ENCODE peak calls at places on chromosomes 12 and 14, in four cellular contexts. C is spleen, Q is suprapubic skin, O is right lobe of liver. T is an unnamed sample.

GRCh38 chr14:99726538-99727095 is 42.5 kb downstream of the CYP46A1 start:
- DNase-seq in Q (peak; percentile 64), O (peak; percentile 50), C (no peak), T (no peak)

GRCh38 chr12:123990512-123990911 is 17.5 kb downstream of the ZNF664 start:
- DNase-seq in C (no peak), O (no peak), Q (no peak), T (no peak)

GRCh38 chr12:62562892-62563291 is 96.3 kb downstream of the MON2 start:
- DNase-seq in Q (no peak), C (no peak), O (no peak), T (no peak)

GRCh38 chr12:62466018-62466595 is 519 bp upstream of the MON2 start:
- DNase-seq in O (peak; percentile 53), C (no peak), Q (no peak), T (peak; percentile 51)

GRCh38 chr12:52238206-52238840 is 5.3 kb downstream of the KRT7 start:
- DNase-seq in O (no peak), C (peak; percentile 25), Q (no peak), T (no peak)

GRCh38 chr14:61695695-61696527 is 598 bp downstream of the HIF1A start:
- DNase-seq in C (peak; percentile 91), Q (peak; percentile 86), O (peak; percentile 82), T (peak; percentile 85)

GRCh38 chr14:36580141-36580855 is 2.1 kb downstream of the NKX2-8 start:
- DNase-seq in C (no peak), Q (no peak), O (no peak), T (no peak)

GRCh38 chr12:26721800-26722199 is 111.2 kb downstream of the ITPR2 start:
- DNase-seq in C (no peak), O (no peak), Q (no peak), T (no peak)

GRCh38 chr14:103522028-103522581 is 525 bp downstream of the CKB start:
- DNase-seq in O (peak; percentile 58), C (peak; percentile 77), Q (no peak), T (peak; percentile 47)

GRCh38 chr14:30194769-30195168 is 267.1 kb upstream of the PRKD1 start:
- DNase-seq in O (no peak), C (no peak), Q (no peak), T (no peak)

GRCh38 chr14:32217301-32217700 is 14.2 kb upstream of the RNU6-8 start:
- DNase-seq in Q (no peak), O (no peak), C (no peak), T (no peak)

GRCh38 chr14:47208434-47208833 is 467.0 kb downstream of the MDGA2 start:
- DNase-seq in C (no peak), O (no peak), Q (no peak), T (no peak)

GRCh38 chr14:23063601-23064000 is 6.3 kb upstream of the CDH24 start:
- DNase-seq in O (no peak), C (no peak), Q (no peak), T (no peak)

GRCh38 chr12:12872139-12872933 is 19.0 kb upstream of the GPRC5A start:
- DNase-seq in O (no peak), Q (no peak), C (no peak), T (no peak)

GRCh38 chr12:75852143-75852542 is 179.4 kb downstream of the PHLDA1 start:
- DNase-seq in C (no peak), O (no peak), Q (no peak), T (no peak)

GRCh38 chr14:83280719-83281118 is 1747.1 kb upstream of the SEL1L start:
- DNase-seq in C (no peak), O (no peak), Q (peak; percentile 71), T (no peak)

GRCh38 chr14:34179723-34180122 is 228.8 kb upstream of the EGLN3 start:
- DNase-seq in C (no peak), O (no peak), Q (no peak), T (no peak)

GRCh38 chr14:22887260-22887989 is 4.4 kb downstream of the REM2 start:
- DNase-seq in C (no peak), Q (no peak), O (no peak), T (peak; percentile 82)

GRCh38 chr12:13725049-13725448 is 256.4 kb downstream of the GRIN2B start:
- DNase-seq in C (no peak), O (no peak), Q (no peak), T (no peak)

GRCh38 chr12:116880817-116881324 is 370 bp downstream of the HRK start:
- DNase-seq in O (no peak), C (peak; percentile 81), Q (no peak), T (peak; percentile 21)

GRCh38 chr12:24127919-24128721 is 178.7 kb upstream of the SOX5 start:
- DNase-seq in O (no peak), Q (no peak), C (no peak), T (no peak)

GRCh38 chr14:103848720-103849077 is 1.3 kb upstream of the PPP1R13B start:
- DNase-seq in O (no peak), Q (peak; percentile 81), C (no peak), T (peak; percentile 40)

GRCh38 chr14:98940693-98941437 is 331.1 kb downstream of the BCL11B start:
- DNase-seq in Q (no peak), C (no peak), O (no peak), T (no peak)

GRCh38 chr12:3534511-3534910 is 43.5 kb downstream of the PRMT8 start:
- DNase-seq in Q (no peak), O (no peak), C (no peak), T (no peak)

GRCh38 chr12:59873136-59873535 is 277.3 kb downstream of the SLC16A7 start:
- DNase-seq in Q (no peak), O (no peak), C (no peak), T (no peak)

GRCh38 chr12:66149702-66150398 is 19.3 kb upstream of the LLPH start:
- DNase-seq in Q (no peak), O (no peak), C (no peak), T (no peak)

GRCh38 chr12:105843989-105844768 is 294.6 kb downstream of the NUAK1 start:
- DNase-seq in Q (no peak), O (no peak), C (no peak), T (no peak)

GRCh38 chr12:64672925-64673409 is 62.7 kb downstream of the RASSF3 start:
- DNase-seq in O (no peak), Q (no peak), C (no peak), T (peak; percentile 79)

DNA sequence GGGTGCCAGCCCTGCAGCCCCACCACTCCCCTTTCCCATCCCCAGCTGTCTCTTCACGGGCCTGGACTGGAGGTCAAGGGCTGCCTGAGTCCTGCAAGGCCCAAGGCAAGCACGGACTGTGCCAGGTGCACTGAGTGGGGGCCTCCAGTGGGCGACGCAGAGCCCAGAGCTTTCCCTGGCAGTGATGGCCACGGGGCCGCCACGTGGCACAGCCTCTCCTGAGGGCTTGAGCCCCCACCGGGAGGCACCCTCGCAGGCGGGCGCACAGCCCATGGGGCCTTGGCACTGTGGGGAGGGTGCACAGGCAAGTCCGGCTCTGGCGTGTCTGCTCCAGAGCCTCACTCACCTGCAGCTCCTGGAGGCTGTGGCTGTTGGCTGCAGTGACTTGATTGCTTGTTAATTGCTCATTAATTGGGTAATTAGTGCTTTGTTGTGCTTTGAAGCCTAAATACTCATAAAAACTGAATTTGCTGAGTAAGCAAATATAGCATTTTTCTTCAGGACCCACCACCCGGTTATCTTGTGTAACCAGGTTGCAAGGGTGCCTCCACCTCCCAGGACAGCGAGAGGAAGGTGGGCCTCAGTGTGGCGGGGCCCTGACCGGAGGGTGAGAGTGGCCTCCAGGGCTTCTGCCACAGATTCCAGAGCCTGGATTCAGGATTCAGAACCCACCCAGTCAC is 48.5 kb downstream of the FBRSL1 start:
- DNase-seq in C (no peak), O (no peak), Q (no peak), T (no peak)
- H3K27ac ChIP-seq in C (no peak overlapping the region), O (no peak overlapping the region), Q (no peak overlapping the region), T (no peak overlapping the region)

DNA sequence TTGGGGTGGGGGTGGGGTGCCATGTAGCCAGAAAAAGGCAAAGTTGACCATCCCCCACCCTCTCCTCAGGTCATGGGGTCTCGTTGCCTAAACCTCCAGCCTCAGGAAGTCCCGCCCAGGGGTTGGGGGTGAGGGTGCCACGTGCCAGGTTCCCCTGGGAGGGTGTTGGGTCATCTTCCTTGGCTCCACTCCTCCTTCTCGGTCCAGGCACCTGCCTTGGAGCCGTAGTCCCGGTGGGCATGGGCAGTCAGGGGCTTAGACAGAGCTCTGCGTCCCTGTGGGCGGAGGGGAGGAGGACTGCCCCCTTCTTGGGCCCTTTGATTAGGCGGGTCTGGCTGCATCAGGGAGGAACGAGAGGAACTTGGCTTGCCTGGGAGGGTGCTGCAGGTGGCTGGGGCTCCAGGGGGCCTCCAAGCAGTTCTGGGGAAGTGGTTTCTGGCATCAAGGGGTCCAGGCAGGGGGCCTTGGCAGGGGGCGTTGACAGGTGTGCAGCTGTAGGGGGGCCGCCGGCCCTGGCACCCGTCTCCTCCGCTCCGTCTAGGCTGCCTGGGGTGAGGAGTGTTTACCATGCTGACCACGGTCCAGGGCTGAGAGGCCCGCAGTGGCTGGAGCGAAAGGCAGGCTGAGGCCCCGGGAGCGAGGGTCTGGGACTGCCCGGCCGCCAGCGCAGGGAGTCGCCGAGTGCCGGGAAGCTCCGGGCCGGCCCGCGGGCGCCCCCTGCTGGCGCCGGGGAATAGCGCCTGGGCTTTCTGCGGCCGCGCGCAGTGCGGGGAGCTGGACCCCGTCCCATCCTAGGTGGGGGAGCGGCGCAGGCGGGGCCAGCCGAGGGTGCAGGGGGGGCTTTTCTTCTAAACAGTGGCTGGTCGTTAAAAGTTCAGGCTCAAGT is 7.9 kb downstream of the SETD1B start:
- DNase-seq in C (peak; percentile 94), O (peak; percentile 81), Q (no peak), T (peak; percentile 79)
- H3K4me1 ChIP-seq in C (peaks cover 95% of the 10 kb centered on the region), O (peaks cover 40% of the 10 kb centered on the region), Q (peaks cover 49% of the 10 kb centered on the region), T (peaks cover 25% of the 10 kb centered on the region)

GRCh38 chr12:57752668-57753000 is 524 bp upstream of the CDK4 start:
- DNase-seq in Q (no peak), O (no peak), C (no peak), T (no peak)

GRCh38 chr12:57751432-57751787 is 700 bp downstream of the CDK4 start:
- DNase-seq in C (no peak), Q (no peak), O (no peak), T (no peak)

GRCh38 chr12:57753938-57754337 is 965 bp upstream of the MARCHF9 start:
- DNase-seq in Q (no peak), C (no peak), O (no peak), T (no peak)

GRCh38 chr12:57750561-57751431 is 1.3 kb downstream of the CDK4 start:
- DNase-seq in O (no peak), Q (no peak), C (no peak), T (no peak)

GRCh38 chr12:57751788-57752667 is at the start of gene CDK4:
- DNase-seq in Q (peak; percentile 100), C (peak; percentile 100), O (peak; percentile 100), T (peak; percentile 100)
- TF ChIP-seq POLR2A in Q (peak; percentile 74), C (no peak), O (peak; percentile 89), T (peak; percentile 82)

DNA sequence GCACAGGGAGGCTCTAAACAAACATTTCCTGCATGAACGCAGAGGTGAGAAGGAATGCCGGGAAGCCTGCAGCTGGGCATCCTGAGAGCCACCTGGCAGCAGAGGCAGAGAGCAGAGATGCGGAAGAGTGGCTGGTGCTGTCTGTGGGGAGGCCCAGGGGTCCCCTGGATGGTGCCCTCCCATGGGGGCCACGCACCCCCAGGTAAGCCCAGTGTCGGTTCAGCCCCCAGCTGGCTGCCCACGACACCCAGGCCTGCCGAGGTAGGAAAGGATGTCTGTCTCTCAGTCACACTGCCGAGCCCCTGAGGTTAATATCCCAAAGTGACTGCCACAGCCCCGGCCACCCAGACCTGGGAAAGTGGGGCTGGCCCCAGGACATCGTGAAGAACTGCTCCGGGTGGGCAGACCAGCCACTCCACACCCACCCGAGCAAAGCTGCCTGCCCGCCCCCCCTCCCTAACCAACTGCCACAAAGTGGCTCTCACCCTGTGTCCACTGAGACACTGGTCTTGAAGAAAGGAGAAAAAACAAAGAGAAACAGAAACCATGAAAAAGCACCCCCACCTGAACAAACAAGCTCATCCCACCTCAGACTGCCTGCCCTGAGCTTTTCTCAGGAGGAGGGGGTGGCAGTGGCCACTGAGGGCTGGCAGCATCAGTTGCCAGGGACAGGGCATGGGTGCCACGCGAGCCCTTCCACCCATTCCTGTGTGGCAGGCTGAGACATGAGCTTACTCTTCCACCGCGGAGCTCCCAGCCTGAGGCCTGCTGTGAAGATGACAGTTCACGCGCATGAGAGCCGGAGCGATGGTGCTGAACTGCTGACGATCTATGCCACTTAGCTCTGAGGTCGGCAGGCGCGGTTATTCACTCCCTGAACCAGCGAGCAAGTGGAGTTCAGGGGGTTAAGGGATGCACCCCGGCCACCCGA is 40.8 kb downstream of the CCDC88C start:
- DNase-seq in O (no peak), Q (no peak), C (no peak), T (no peak)
- H3K27ac ChIP-seq in O (no peak overlapping the region), Q (no peak overlapping the region), C (peak overlapping the region; percentile 9), T (no peak overlapping the region)

T was measured in adrenal gland.